ENCODE peak calls at places on chromosome 1, in nine cellular contexts. D, W, F, X, K, C, Y, O and H are unnamed samples.

GRCh38 chr1:167432780-167433179 is 85.5 kb downstream of the CD247 start:
- DNase-seq in D (no peak), W (no peak), F (no peak), X (no peak), K (no peak), C (no peak), Y (no peak), O (no peak), H (no peak)

GRCh38 chr1:8094481-8095241 is 68.6 kb upstream of the ERRFI1 start:
- DNase-seq in D (no peak), W (peak), F (no peak), X (no peak), K (peak), C (no peak), Y (no peak), O (no peak), H (peak)

GRCh38 chr1:117271959-117272358 is 61.2 kb upstream of the VTCN1 start:
- DNase-seq in D (no peak), W (no peak), F (no peak), X (no peak), K (peak), C (peak), Y (no peak), O (no peak), H (no peak)

GRCh38 chr1:58575831-58576726 is 973 bp downstream of the TACSTD2 start:
- DNase-seq in D (no peak), W (no peak), F (peak), X (peak), K (peak), C (no peak), Y (no peak), O (no peak), H (no peak)

GRCh38 chr1:151680812-151681211 is 35.8 kb downstream of the CELF3 start:
- DNase-seq in D (no peak), W (peak), F (no peak), X (no peak), K (peak), C (no peak), Y (no peak), O (no peak), H (no peak)

GRCh38 chr1:183719976-183720497 is 66.9 kb upstream of the APOBEC4 start:
- DNase-seq in D (no peak), W (no peak), F (no peak), X (no peak), K (no peak), C (no peak), Y (no peak), O (no peak), H (no peak)

GRCh38 chr1:54379481-54380284 is 26.5 kb downstream of the SSBP3 start:
- DNase-seq in D (peak), W (no peak), F (no peak), X (peak), K (no peak), C (no peak), Y (no peak), O (no peak), H (no peak)

GRCh38 chr1:95742591-95743089 is 508.6 kb downstream of the RWDD3 start:
- DNase-seq in D (peak), W (peak), F (no peak), X (no peak), K (peak), C (no peak), Y (no peak), O (no peak), H (no peak)

DNA sequence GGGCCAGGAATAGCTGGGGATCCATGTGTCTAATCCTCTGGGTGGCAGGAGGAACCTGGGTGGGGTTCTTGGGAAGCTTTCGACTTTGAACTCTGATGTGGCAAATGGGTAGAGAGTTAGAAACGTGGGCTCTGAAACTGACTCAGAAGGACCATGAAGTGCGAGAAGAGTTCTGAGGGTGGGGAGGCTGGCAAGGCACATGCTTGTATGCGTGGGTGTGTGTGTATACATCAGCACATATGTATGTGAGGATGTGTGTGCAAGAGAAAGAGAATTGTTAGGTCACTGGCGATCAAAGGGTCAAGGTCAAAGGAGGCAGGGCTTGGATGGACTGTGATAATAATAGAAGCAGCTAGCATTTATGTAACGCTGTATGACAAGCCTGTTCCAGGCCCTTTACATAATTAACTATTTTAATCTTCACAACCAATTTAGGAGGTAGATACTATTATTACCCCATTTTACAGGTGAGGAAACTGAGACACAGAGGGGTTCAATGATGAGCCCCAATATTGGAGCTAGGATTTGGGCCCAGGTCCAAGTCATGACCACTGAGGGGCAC is 84.5 kb upstream of the POU3F1 start:
- DNase-seq in D (no peak), W (no peak), F (no peak), X (no peak), K (no peak), C (no peak), Y (no peak), O (no peak), H (no peak)
- H3K4me3 ChIP-seq in D (no peak), W (no peak), F (no peak), X (no peak), K (no peak), C (no peak), Y (no peak), O (no peak), H (no peak)

DNA sequence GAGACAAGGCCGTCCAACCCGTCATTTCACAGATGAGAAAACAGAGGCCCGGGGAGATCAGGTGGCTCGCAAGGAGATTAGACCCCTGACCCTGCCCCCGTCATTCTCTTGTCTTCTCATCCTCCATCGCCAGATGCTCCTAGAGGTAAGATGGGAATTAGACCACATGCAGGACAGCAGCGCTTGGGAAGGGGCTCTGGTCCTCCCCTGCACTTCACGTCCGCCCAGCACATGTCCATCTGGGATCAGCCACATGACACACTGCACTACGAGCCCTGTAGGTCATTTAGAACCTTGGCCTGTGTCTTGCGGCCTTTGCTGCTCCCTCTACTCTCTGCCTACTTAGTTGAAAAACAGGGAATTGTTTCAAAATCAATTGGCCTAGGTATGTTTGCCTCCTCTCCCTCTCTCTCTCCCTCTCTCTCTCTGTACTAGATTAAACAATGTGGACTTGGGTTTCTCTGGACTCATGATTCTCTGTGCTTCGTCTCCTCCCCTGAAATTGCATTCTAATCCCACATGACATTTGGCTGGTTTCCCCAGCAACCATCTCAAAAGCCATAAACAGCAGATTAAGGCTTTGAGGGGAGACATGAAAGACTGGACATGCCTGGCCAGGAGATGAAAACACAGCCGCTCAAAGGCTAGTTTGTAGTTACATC is 3.8 kb upstream of the NCMAP start:
- DNase-seq in D (no peak), W (peak), F (no peak), X (no peak), K (no peak), C (no peak), Y (no peak), O (no peak), H (peak)
- H3K27ac ChIP-seq in D (no peak), W (no peak), F (no peak), X (no peak), K (no peak), C (no peak), Y (no peak), O (no peak), H (no peak)

GRCh38 chr1:32612189-32612881 is 38.0 kb downstream of the ZBTB8OS start:
- DNase-seq in D (peak), W (peak), F (peak), X (peak), K (peak), C (peak), Y (no peak), O (peak), H (peak)
- H3K4me3 ChIP-seq in D (peak), W (peak), F (peak), X (peak), K (peak), C (peak), Y (no peak), O (peak), H (peak)

GRCh38 chr1:113217447-113218208 is 144.6 kb downstream of the LRIG2 start:
- DNase-seq in D (no peak), W (no peak), F (no peak), X (no peak), K (no peak), C (no peak), Y (no peak), O (no peak), H (peak)
- H3K27ac ChIP-seq in D (no peak), W (no peak), F (no peak), X (no peak), K (no peak), C (peak), Y (no peak), O (no peak), H (peak)

GRCh38 chr1:39691383-39692151 is at the start of gene HPCAL4:
- DNase-seq in D (peak), W (peak), F (peak), X (peak), K (peak), C (peak), Y (no peak), O (peak), H (peak)

GRCh38 chr1:39692152-39693064 is 1.2 kb upstream of the HPCAL4 start:
- DNase-seq in D (no peak), W (no peak), F (no peak), X (peak), K (no peak), C (no peak), Y (no peak), O (no peak), H (no peak)

GRCh38 chr1:39690225-39690624 is 1.0 kb downstream of the HPCAL4 start:
- DNase-seq in D (no peak), W (no peak), F (no peak), X (no peak), K (no peak), C (no peak), Y (no peak), O (no peak), H (no peak)

GRCh38 chr1:39689635-39690034 is 1.6 kb downstream of the HPCAL4 start:
- DNase-seq in D (no peak), W (no peak), F (no peak), X (no peak), K (no peak), C (no peak), Y (no peak), O (no peak), H (no peak)

GRCh38 chr1:39690943-39691382 is 270 bp downstream of the HPCAL4 start:
- DNase-seq in D (no peak), W (no peak), F (no peak), X (no peak), K (no peak), C (no peak), Y (no peak), O (no peak), H (no peak)
- H3K4me3 ChIP-seq in D (peak), W (no peak), F (peak), X (peak), K (peak), C (no peak), Y (no peak), O (peak), H (peak)